ENCODE peak calls at places on chromosomes 3 and 15, in four cellular contexts. U is heart right ventricle, F is OCI-LY7, I is PC-3. R is an unnamed sample.

GRCh38 chr3:53122933-53123305 is 7.3 kb downstream of the RFT1 start:
- DNase-seq in I (no peak), F (no peak), U (no peak), R (no peak)

GRCh38 chr15:48695088-48695834 is 49.8 kb upstream of the FBN1 start:
- DNase-seq in F (no peak), I (peak), U (no peak), R (no peak)

GRCh38 chr3:195023989-195024388 is 247.0 kb downstream of the XXYLT1 start:
- DNase-seq in U (no peak), I (no peak), F (no peak), R (no peak)

GRCh38 chr3:130850044-130850797 is 43.7 kb upstream of the ATP2C1 start:
- DNase-seq in I (peak), U (no peak), F (no peak), R (peak)

GRCh38 chr3:148006508-148006907 is 597.3 kb downstream of the ZIC1 start:
- DNase-seq in I (peak), U (no peak), F (no peak), R (peak)

GRCh38 chr3:57007513-57008415 is 52.7 kb upstream of the SPATA12 start:
- DNase-seq in F (no peak), U (peak), I (peak), R (no peak)

GRCh38 chr3:195083659-195084058 is 187.3 kb downstream of the XXYLT1 start:
- DNase-seq in F (no peak), U (peak), I (no peak), R (no peak)

GRCh38 chr3:64176461-64176996 is 48.7 kb downstream of the PRICKLE2 start:
- DNase-seq in U (no peak), I (peak), F (no peak), R (no peak)

GRCh38 chr3:11791339-11792200 is 55.1 kb downstream of the TAMM41 start:
- DNase-seq in I (peak), U (no peak), F (no peak), R (no peak)

GRCh38 chr3:55309336-55309735 is 177.8 kb downstream of the WNT5A start:
- DNase-seq in U (no peak), I (peak), F (no peak), R (no peak)

GRCh38 chr3:131110087-131110486 is 83.4 kb downstream of the NEK11 start:
- DNase-seq in F (no peak), U (no peak), I (peak), R (peak)

GRCh38 chr3:52441772-52442332 is 3.1 kb downstream of the SEMA3G start:
- DNase-seq in I (no peak), F (no peak), U (no peak), R (no peak)

GRCh38 chr3:190384241-190384863 is 3.6 kb upstream of the CLDN16 start:
- DNase-seq in F (peak), I (peak), U (no peak), R (no peak)

GRCh38 chr15:31480356-31481058 is 153.9 kb downstream of the KLF13 start:
- DNase-seq in F (no peak), U (no peak), I (no peak), R (no peak)

GRCh38 chr3:126982125-126982521 is 792 bp upstream of the PLXNA1 start:
- DNase-seq in I (peak), F (no peak), U (no peak), R (no peak)

GRCh38 chr3:51397389-51397788 is 6.3 kb downstream of the RBM15B start:
- DNase-seq in U (no peak), F (no peak), I (no peak), R (no peak)

GRCh38 chr15:29090617-29091466 is 178.8 kb downstream of the NSMCE3 start:
- DNase-seq in U (no peak), F (peak), I (peak), R (no peak)

GRCh38 chr15:73927003-73927475 is 777 bp downstream of the LOXL1 start:
- DNase-seq in F (no peak), U (peak), I (peak), R (no peak)

GRCh38 chr3:110995461-110996226 is 76.0 kb upstream of the NECTIN3 start:
- DNase-seq in U (no peak), F (no peak), I (peak), R (no peak)

GRCh38 chr3:143360244-143360643 is 240.7 kb downstream of the CHST2 start:
- DNase-seq in I (no peak), U (no peak), F (no peak), R (no peak)

GRCh38 chr3:24521306-24522154 is 26.9 kb upstream of the THRB start:
- DNase-seq in U (peak), I (peak), F (no peak), R (no peak)

GRCh38 chr15:36334059-36334458 is 245.4 kb upstream of the CDIN1 start:
- DNase-seq in F (no peak), U (no peak), I (peak), R (no peak)

GRCh38 chr15:69265347-69265955 is 33.3 kb upstream of the PAQR5 start:
- DNase-seq in U (no peak), F (peak), I (peak), R (no peak)

GRCh38 chr15:38253448-38253847 is 812 bp downstream of the SPRED1 start:
- DNase-seq in U (no peak), I (peak), F (peak), R (no peak)

GRCh38 chr3:32238027-32238815 is at the start of gene CMTM8:
- DNase-seq in U (peak), I (peak), F (peak), R (no peak)

GRCh38 chr3:150826466-150827282 is 63.7 kb upstream of the SIAH2 start:
- DNase-seq in F (no peak), U (no peak), I (no peak), R (no peak)

GRCh38 chr15:90603893-90604292 is 74.2 kb downstream of the CRTC3 start:
- DNase-seq in F (peak), I (peak), U (peak), R (no peak)

GRCh38 chr3:13500133-13500885 is 20.2 kb downstream of the HDAC11 start:
- DNase-seq in I (peak), U (no peak), F (peak), R (no peak)

GRCh38 chr15:89068325-89068784 is 19.9 kb upstream of the ABHD2 start:
- DNase-seq in F (no peak), U (no peak), I (peak), R (peak)

GRCh38 chr15:98292442-98293240 is 332.1 kb downstream of the ARRDC4 start:
- DNase-seq in U (peak), F (peak), I (peak), R (no peak)

GRCh38 chr3:80338366-80338765 is 570.6 kb upstream of the ROBO1 start:
- DNase-seq in U (no peak), F (no peak), I (peak), R (peak)

GRCh38 chr3:24683090-24683489 is 188.4 kb upstream of the THRB start:
- DNase-seq in F (no peak), U (no peak), I (no peak), R (no peak)

GRCh38 chr15:36644156-36644896 is 64.9 kb downstream of the CDIN1 start:
- DNase-seq in U (no peak), F (no peak), I (no peak), R (no peak)

GRCh38 chr15:64883997-64884511 is 27.6 kb upstream of the ANKDD1A start:
- DNase-seq in I (peak), U (peak), F (no peak), R (peak)

GRCh38 chr3:133238015-133238414 is 161.8 kb upstream of the BFSP2 start:
- DNase-seq in F (no peak), I (no peak), U (no peak), R (no peak)

GRCh38 chr15:93862791-93863190 is 368.6 kb upstream of the MCTP2 start:
- DNase-seq in F (no peak), I (no peak), U (no peak), R (no peak)
- H3K27ac ChIP-seq in F (no peak), I (no peak), U (no peak), R (no peak)

GRCh38 chr3:174859756-174860155 is 622 bp downstream of the NAALADL2 start:
- DNase-seq in U (no peak), F (no peak), I (peak), R (no peak)
- H3K27ac ChIP-seq in U (no peak), F (no peak), I (peak), R (peak)

DNA sequence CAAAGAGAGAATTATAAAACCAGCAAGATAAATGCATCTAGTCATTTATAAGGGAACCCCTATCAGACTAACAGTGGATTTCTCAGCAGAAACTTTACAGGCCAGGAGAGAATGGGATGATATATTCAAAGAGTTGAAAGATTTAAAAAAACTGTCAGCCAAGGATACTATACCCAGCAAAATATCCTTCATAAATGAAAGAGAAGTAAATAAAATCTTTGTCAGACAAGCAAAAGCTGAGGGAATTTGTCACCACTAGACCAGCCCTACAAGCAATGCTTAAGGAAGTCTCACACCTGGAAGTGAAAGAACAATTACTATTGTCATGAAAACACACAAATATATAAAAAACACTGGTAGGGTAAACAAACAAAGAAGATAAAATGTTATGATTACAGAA is 113.4 kb upstream of the FAM3D start:
- DNase-seq in I (no peak), U (no peak), F (peak), R (no peak)
- H3K27ac ChIP-seq in I (no peak), U (no peak), F (no peak), R (no peak)

GRCh38 chr3:72398781-72399180 is 449.5 kb downstream of the SHQ1 start:
- DNase-seq in U (no peak), I (no peak), F (no peak), R (no peak)
- H3K27ac ChIP-seq in U (no peak), I (no peak), F (no peak), R (no peak)

DNA sequence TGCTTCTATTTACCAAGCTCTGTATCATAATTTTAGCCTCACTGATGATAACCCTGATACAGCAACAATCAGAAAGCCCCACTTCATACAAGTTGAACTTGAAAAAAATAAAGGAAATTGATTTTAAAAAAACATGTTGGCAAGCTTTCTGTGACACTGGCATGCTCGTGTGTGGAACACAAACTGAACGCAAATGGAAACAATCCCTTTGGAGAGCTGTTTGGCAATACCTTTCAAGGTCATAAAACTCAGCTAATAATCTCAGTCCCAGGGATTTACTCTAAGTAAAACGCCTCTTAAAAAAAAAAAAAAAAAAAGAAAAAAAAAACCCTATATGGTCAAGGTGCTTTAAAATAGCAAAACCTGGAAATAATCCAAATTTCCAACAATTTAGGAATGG is 166.7 kb upstream of the BCL6 start:
- DNase-seq in F (no peak), U (no peak), I (no peak), R (no peak)
- H3K27ac ChIP-seq in F (no peak), U (no peak), I (no peak), R (no peak)

R was measured in epithelial cell of prostate.